ENCODE peak calls at places on chromosomes 5 and 9, in seven cellular contexts. One of them, this sample, is unnamed.

GRCh38 chr5:136208946-136209345 is 16.0 kb upstream of the SMIM32 start:
- DNase-seq in progenitor cell of endocrine pancreas: no peak
- DNase-seq in neural progenitor cell: no peak
- DNase-seq in mucosa of gallbladder: no peak
- DNase-seq in D341Med: no peak
- DNase-seq in DMS79: no peak
- DNase-seq in left colon: no peak
- DNase-seq in this sample: no peak

GRCh38 chr5:159230657-159231056 is 21.3 kb upstream of the RNF145 start:
- DNase-seq in progenitor cell of endocrine pancreas: no peak
- DNase-seq in neural progenitor cell: no peak
- DNase-seq in mucosa of gallbladder: no peak
- DNase-seq in D341Med: no peak
- DNase-seq in DMS79: no peak
- DNase-seq in left colon: no peak
- DNase-seq in this sample: no peak

GRCh38 chr9:124197177-124198095 is 60.3 kb upstream of the NEK6 start:
- DNase-seq in progenitor cell of endocrine pancreas: no peak
- DNase-seq in neural progenitor cell: no peak
- DNase-seq in mucosa of gallbladder: peak
- DNase-seq in D341Med: no peak
- DNase-seq in DMS79: no peak
- DNase-seq in left colon: no peak
- DNase-seq in this sample: peak

GRCh38 chr9:109483771-109484442 is 14.2 kb downstream of the PTPN3 start:
- DNase-seq in progenitor cell of endocrine pancreas: no peak
- DNase-seq in neural progenitor cell: no peak
- DNase-seq in mucosa of gallbladder: no peak
- DNase-seq in D341Med: no peak
- DNase-seq in DMS79: peak
- DNase-seq in left colon: no peak
- DNase-seq in this sample: no peak

GRCh38 chr5:173753307-173754168 is 134.6 kb upstream of the CPEB4 start:
- DNase-seq in progenitor cell of endocrine pancreas: no peak
- DNase-seq in neural progenitor cell: peak
- DNase-seq in mucosa of gallbladder: no peak
- DNase-seq in D341Med: no peak
- DNase-seq in DMS79: no peak
- DNase-seq in left colon: no peak
- DNase-seq in this sample: no peak

GRCh38 chr5:84086517-84086916 is 298.2 kb downstream of the EDIL3 start:
- DNase-seq in progenitor cell of endocrine pancreas: no peak
- DNase-seq in neural progenitor cell: no peak
- DNase-seq in mucosa of gallbladder: no peak
- DNase-seq in D341Med: no peak
- DNase-seq in DMS79: no peak
- DNase-seq in left colon: no peak
- DNase-seq in this sample: no peak

GRCh38 chr5:140868721-140869554 is at the start of gene PCDHA11:
- DNase-seq in progenitor cell of endocrine pancreas: no peak
- DNase-seq in neural progenitor cell: peak
- DNase-seq in mucosa of gallbladder: no peak
- DNase-seq in D341Med: no peak
- DNase-seq in DMS79: no peak
- DNase-seq in left colon: no peak
- DNase-seq in this sample: no peak

GRCh38 chr9:19375536-19375935 is 4.5 kb downstream of the RPS6 start:
- DNase-seq in progenitor cell of endocrine pancreas: no peak
- DNase-seq in neural progenitor cell: no peak
- DNase-seq in mucosa of gallbladder: no peak
- DNase-seq in D341Med: no peak
- DNase-seq in DMS79: no peak
- DNase-seq in left colon: no peak
- DNase-seq in this sample: no peak

GRCh38 chr5:91219141-91219802 is 163.8 kb downstream of the ARRDC3 start:
- DNase-seq in progenitor cell of endocrine pancreas: no peak
- DNase-seq in neural progenitor cell: no peak
- DNase-seq in mucosa of gallbladder: peak
- DNase-seq in D341Med: no peak
- DNase-seq in DMS79: peak
- DNase-seq in left colon: peak
- DNase-seq in this sample: no peak

GRCh38 chr5:16617272-16617973 is 626 bp upstream of the RETREG1 start:
- DNase-seq in progenitor cell of endocrine pancreas: no peak
- DNase-seq in neural progenitor cell: peak
- DNase-seq in mucosa of gallbladder: no peak
- DNase-seq in D341Med: peak
- DNase-seq in DMS79: no peak
- DNase-seq in left colon: peak
- DNase-seq in this sample: no peak

GRCh38 chr9:97390791-97391406 is 21.0 kb upstream of the TDRD7 start:
- DNase-seq in progenitor cell of endocrine pancreas: no peak
- DNase-seq in neural progenitor cell: no peak
- DNase-seq in mucosa of gallbladder: no peak
- DNase-seq in D341Med: no peak
- DNase-seq in DMS79: no peak
- DNase-seq in left colon: no peak
- DNase-seq in this sample: no peak

GRCh38 chr5:68817696-68818695 is 275.8 kb upstream of the SLC30A5 start:
- DNase-seq in progenitor cell of endocrine pancreas: no peak
- DNase-seq in neural progenitor cell: peak
- DNase-seq in mucosa of gallbladder: no peak
- DNase-seq in D341Med: no peak
- DNase-seq in DMS79: no peak
- DNase-seq in left colon: no peak
- DNase-seq in this sample: no peak

GRCh38 chr9:125361837-125362531 is 100.4 kb downstream of the GAPVD1 start:
- DNase-seq in progenitor cell of endocrine pancreas: no peak
- DNase-seq in neural progenitor cell: peak
- DNase-seq in mucosa of gallbladder: no peak
- DNase-seq in D341Med: no peak
- DNase-seq in DMS79: no peak
- DNase-seq in left colon: peak
- DNase-seq in this sample: no peak

GRCh38 chr5:16615737-16616535 is 861 bp downstream of the RETREG1 start:
- DNase-seq in progenitor cell of endocrine pancreas: no peak
- DNase-seq in neural progenitor cell: peak
- DNase-seq in mucosa of gallbladder: no peak
- DNase-seq in D341Med: no peak
- DNase-seq in DMS79: no peak
- DNase-seq in left colon: peak
- DNase-seq in this sample: no peak

GRCh38 chr9:12891588-12891987 is 116.8 kb downstream of the LURAP1L start:
- DNase-seq in progenitor cell of endocrine pancreas: no peak
- DNase-seq in neural progenitor cell: no peak
- DNase-seq in mucosa of gallbladder: no peak
- DNase-seq in D341Med: no peak
- DNase-seq in DMS79: no peak
- DNase-seq in left colon: no peak
- DNase-seq in this sample: no peak

GRCh38 chr5:15452030-15452429 is 48.0 kb upstream of the FBXL7 start:
- DNase-seq in progenitor cell of endocrine pancreas: no peak
- DNase-seq in neural progenitor cell: no peak
- DNase-seq in mucosa of gallbladder: peak
- DNase-seq in D341Med: no peak
- DNase-seq in DMS79: no peak
- DNase-seq in left colon: no peak
- DNase-seq in this sample: no peak

GRCh38 chr5:33120671-33121070 is 320.1 kb upstream of the TARS1 start:
- DNase-seq in progenitor cell of endocrine pancreas: no peak
- DNase-seq in neural progenitor cell: no peak
- DNase-seq in mucosa of gallbladder: no peak
- DNase-seq in D341Med: no peak
- DNase-seq in DMS79: no peak
- DNase-seq in left colon: no peak
- DNase-seq in this sample: no peak

GRCh38 chr9:90857855-90858254 is 56.2 kb downstream of the SYK start:
- DNase-seq in progenitor cell of endocrine pancreas: no peak
- DNase-seq in neural progenitor cell: no peak
- DNase-seq in mucosa of gallbladder: no peak
- DNase-seq in D341Med: no peak
- DNase-seq in DMS79: no peak
- DNase-seq in left colon: no peak
- DNase-seq in this sample: no peak

GRCh38 chr5:38598994-38599611 is 42.7 kb upstream of the LIFR start:
- DNase-seq in progenitor cell of endocrine pancreas: no peak
- DNase-seq in neural progenitor cell: no peak
- DNase-seq in mucosa of gallbladder: no peak
- DNase-seq in D341Med: no peak
- DNase-seq in DMS79: no peak
- DNase-seq in left colon: no peak
- DNase-seq in this sample: no peak

GRCh38 chr9:84781431-84781830 is 111.9 kb downstream of the NTRK2 start:
- DNase-seq in progenitor cell of endocrine pancreas: no peak
- DNase-seq in neural progenitor cell: peak
- DNase-seq in mucosa of gallbladder: no peak
- DNase-seq in D341Med: no peak
- DNase-seq in DMS79: no peak
- DNase-seq in left colon: no peak
- DNase-seq in this sample: no peak

GRCh38 chr9:134895103-134895502 is 14.5 kb downstream of the FCN2 start:
- DNase-seq in progenitor cell of endocrine pancreas: no peak
- DNase-seq in neural progenitor cell: no peak
- DNase-seq in mucosa of gallbladder: peak
- DNase-seq in D341Med: no peak
- DNase-seq in DMS79: no peak
- DNase-seq in left colon: no peak
- DNase-seq in this sample: peak

GRCh38 chr9:20950707-20951106 is 80.7 kb downstream of the HACD4 start:
- DNase-seq in progenitor cell of endocrine pancreas: no peak
- DNase-seq in neural progenitor cell: no peak
- DNase-seq in mucosa of gallbladder: no peak
- DNase-seq in D341Med: no peak
- DNase-seq in DMS79: no peak
- DNase-seq in left colon: no peak
- DNase-seq in this sample: no peak

GRCh38 chr5:37565067-37565670 is 186.1 kb downstream of the WDR70 start:
- DNase-seq in progenitor cell of endocrine pancreas: no peak
- DNase-seq in neural progenitor cell: no peak
- DNase-seq in mucosa of gallbladder: no peak
- DNase-seq in D341Med: no peak
- DNase-seq in DMS79: no peak
- DNase-seq in left colon: no peak
- DNase-seq in this sample: no peak

This sample was measured in left lobe of liver.